ENCODE peak calls at places on chromosomes 5 and 9, in nine cellular contexts. One of them, this sample, is unnamed.

GRCh38 chr5:141758316-141758965 is 76.4 kb upstream of the ARAP3 start:
- DNase-seq in fibroblast of mammary gland: no peak
- DNase-seq in EH: no peak
- DNase-seq in NCI-H774: no peak
- DNase-seq in endothelial cell: no peak
- DNase-seq in iris pigment epithelial cell: no peak
- DNase-seq in GM12892: no peak
- DNase-seq in activated CD4-positive, alpha-beta T cell treated with anti-CD3 and anti-CD28 coated beads, Interleukin-2, amount 10 ng/mL, durations not matched to agents 7 days and 5 days: no peak
- DNase-seq in NCI-H1105 treated with DMSO at 0.1 percent for 48 hours: no peak
- DNase-seq in this sample: no peak

GRCh38 chr9:38707885-38708640 is 11.9 kb downstream of the FAM240B start:
- DNase-seq in fibroblast of mammary gland: no peak
- DNase-seq in EH: no peak
- DNase-seq in NCI-H774: peak
- DNase-seq in endothelial cell: no peak
- DNase-seq in iris pigment epithelial cell: no peak
- DNase-seq in GM12892: no peak
- DNase-seq in activated CD4-positive, alpha-beta T cell treated with anti-CD3 and anti-CD28 coated beads, Interleukin-2, amount 10 ng/mL, durations not matched to agents 7 days and 5 days: no peak
- DNase-seq in NCI-H1105 treated with DMSO at 0.1 percent for 48 hours: no peak
- DNase-seq in this sample: no peak

GRCh38 chr9:75464726-75465125 is 376.4 kb downstream of the OSTF1 start:
- DNase-seq in fibroblast of mammary gland: no peak
- DNase-seq in EH: no peak
- DNase-seq in NCI-H774: no peak
- DNase-seq in endothelial cell: no peak
- DNase-seq in iris pigment epithelial cell: no peak
- DNase-seq in GM12892: no peak
- DNase-seq in activated CD4-positive, alpha-beta T cell treated with anti-CD3 and anti-CD28 coated beads, Interleukin-2, amount 10 ng/mL, durations not matched to agents 7 days and 5 days: no peak
- DNase-seq in NCI-H1105 treated with DMSO at 0.1 percent for 48 hours: no peak
- DNase-seq in this sample: no peak

GRCh38 chr5:31768046-31768445 is 129.1 kb downstream of the PDZD2 start:
- DNase-seq in fibroblast of mammary gland: no peak
- DNase-seq in EH: no peak
- DNase-seq in NCI-H774: no peak
- DNase-seq in endothelial cell: no peak
- DNase-seq in iris pigment epithelial cell: no peak
- DNase-seq in GM12892: no peak
- DNase-seq in activated CD4-positive, alpha-beta T cell treated with anti-CD3 and anti-CD28 coated beads, Interleukin-2, amount 10 ng/mL, durations not matched to agents 7 days and 5 days: no peak
- DNase-seq in NCI-H1105 treated with DMSO at 0.1 percent for 48 hours: no peak
- DNase-seq in this sample: no peak

GRCh38 chr5:2569774-2570542 is 181.5 kb downstream of the IRX2 start:
- DNase-seq in fibroblast of mammary gland: no peak
- DNase-seq in EH: no peak
- DNase-seq in NCI-H774: no peak
- DNase-seq in endothelial cell: no peak
- DNase-seq in iris pigment epithelial cell: no peak
- DNase-seq in GM12892: no peak
- DNase-seq in activated CD4-positive, alpha-beta T cell treated with anti-CD3 and anti-CD28 coated beads, Interleukin-2, amount 10 ng/mL, durations not matched to agents 7 days and 5 days: no peak
- DNase-seq in NCI-H1105 treated with DMSO at 0.1 percent for 48 hours: no peak
- DNase-seq in this sample: no peak

GRCh38 chr5:172283020-172283861 is at the start of gene UBTD2:
- DNase-seq in fibroblast of mammary gland: peak
- DNase-seq in EH: peak
- DNase-seq in NCI-H774: no peak
- DNase-seq in endothelial cell: peak
- DNase-seq in iris pigment epithelial cell: peak
- DNase-seq in GM12892: peak
- DNase-seq in activated CD4-positive, alpha-beta T cell treated with anti-CD3 and anti-CD28 coated beads, Interleukin-2, amount 10 ng/mL, durations not matched to agents 7 days and 5 days: peak
- DNase-seq in NCI-H1105 treated with DMSO at 0.1 percent for 48 hours: peak
- DNase-seq in this sample: peak

GRCh38 chr9:16794871-16795639 is 75.4 kb downstream of the BNC2 start:
- DNase-seq in fibroblast of mammary gland: peak
- DNase-seq in EH: peak
- DNase-seq in NCI-H774: no peak
- DNase-seq in endothelial cell: no peak
- DNase-seq in iris pigment epithelial cell: peak
- DNase-seq in GM12892: no peak
- DNase-seq in activated CD4-positive, alpha-beta T cell treated with anti-CD3 and anti-CD28 coated beads, Interleukin-2, amount 10 ng/mL, durations not matched to agents 7 days and 5 days: no peak
- DNase-seq in NCI-H1105 treated with DMSO at 0.1 percent for 48 hours: no peak
- DNase-seq in this sample: no peak

GRCh38 chr9:128163523-128164331 is 3.7 kb downstream of the BBLN start:
- DNase-seq in fibroblast of mammary gland: no peak
- DNase-seq in EH: no peak
- DNase-seq in NCI-H774: no peak
- DNase-seq in endothelial cell: no peak
- DNase-seq in iris pigment epithelial cell: no peak
- DNase-seq in GM12892: no peak
- DNase-seq in activated CD4-positive, alpha-beta T cell treated with anti-CD3 and anti-CD28 coated beads, Interleukin-2, amount 10 ng/mL, durations not matched to agents 7 days and 5 days: no peak
- DNase-seq in NCI-H1105 treated with DMSO at 0.1 percent for 48 hours: no peak
- DNase-seq in this sample: no peak

GRCh38 chr5:13987843-13988464 is 43.5 kb upstream of the DNAH5 start:
- DNase-seq in fibroblast of mammary gland: peak
- DNase-seq in EH: peak
- DNase-seq in NCI-H774: peak
- DNase-seq in endothelial cell: peak
- DNase-seq in iris pigment epithelial cell: peak
- DNase-seq in GM12892: peak
- DNase-seq in activated CD4-positive, alpha-beta T cell treated with anti-CD3 and anti-CD28 coated beads, Interleukin-2, amount 10 ng/mL, durations not matched to agents 7 days and 5 days: peak
- DNase-seq in NCI-H1105 treated with DMSO at 0.1 percent for 48 hours: peak
- DNase-seq in this sample: peak